ENCODE peak calls at places on chromosomes 11 and 22, in seven cellular contexts. One of them, this sample, is unnamed.

GRCh38 chr22:19887251-19887985 is 32.7 kb upstream of the GNB1L start:
- DNase-seq in pancreas: no peak
- DNase-seq in iPS DF 6.9: no peak
- DNase-seq in PC-9: no peak
- DNase-seq in endodermal cell: peak; percentile 35
- DNase-seq in left lung: peak; percentile 79
- DNase-seq in naive thymus-derived CD4-positive, alpha-beta T cell: no peak
- DNase-seq in this sample: no peak

GRCh38 chr11:76369406-76369805 is 11.5 kb downstream of the THAP12 start:
- DNase-seq in iPS DF 6.9: no peak
- DNase-seq in pancreas: no peak
- DNase-seq in left lung: no peak
- DNase-seq in endodermal cell: no peak
- DNase-seq in PC-9: no peak
- DNase-seq in naive thymus-derived CD4-positive, alpha-beta T cell: no peak
- DNase-seq in this sample: no peak

GRCh38 chr11:46850829-46851380 is 4.8 kb upstream of the CKAP5 start:
- DNase-seq in left lung: no peak
- DNase-seq in endodermal cell: peak; percentile 86
- DNase-seq in pancreas: no peak
- DNase-seq in PC-9: no peak
- DNase-seq in iPS DF 6.9: no peak
- DNase-seq in naive thymus-derived CD4-positive, alpha-beta T cell: no peak
- DNase-seq in this sample: no peak

GRCh38 chr11:72239849-72240460 is 4.0 kb downstream of the PHOX2A start:
- DNase-seq in endodermal cell: peak; percentile 74
- DNase-seq in naive thymus-derived CD4-positive, alpha-beta T cell: no peak
- DNase-seq in left lung: peak; percentile 89
- DNase-seq in pancreas: peak; percentile 78
- DNase-seq in PC-9: no peak
- DNase-seq in iPS DF 6.9: no peak
- DNase-seq in this sample: no peak

GRCh38 chr11:503179-503981 is 3.7 kb downstream of the RNH1 start:
- DNase-seq in iPS DF 6.9: no peak
- DNase-seq in naive thymus-derived CD4-positive, alpha-beta T cell: no peak
- DNase-seq in pancreas: no peak
- DNase-seq in left lung: peak; percentile 88
- DNase-seq in PC-9: no peak
- DNase-seq in endodermal cell: peak; percentile 32
- DNase-seq in this sample: no peak

GRCh38 chr11:26698224-26698623 is 23.6 kb downstream of the SLC5A12 start:
- DNase-seq in left lung: no peak
- DNase-seq in pancreas: no peak
- DNase-seq in endodermal cell: no peak
- DNase-seq in iPS DF 6.9: no peak
- DNase-seq in PC-9: no peak
- DNase-seq in naive thymus-derived CD4-positive, alpha-beta T cell: no peak
- DNase-seq in this sample: no peak

GRCh38 chr11:9656864-9657263 is 7.0 kb upstream of the SWAP70 start:
- DNase-seq in naive thymus-derived CD4-positive, alpha-beta T cell: no peak
- DNase-seq in pancreas: no peak
- DNase-seq in left lung: no peak
- DNase-seq in iPS DF 6.9: no peak
- DNase-seq in endodermal cell: peak; percentile 13
- DNase-seq in PC-9: no peak
- DNase-seq in this sample: no peak

GRCh38 chr22:36411589-36412258 is 24.0 kb upstream of the MYH9 start:
- DNase-seq in naive thymus-derived CD4-positive, alpha-beta T cell: peak; percentile 11
- DNase-seq in pancreas: peak; percentile 73
- DNase-seq in endodermal cell: no peak
- DNase-seq in PC-9: peak; percentile 32
- DNase-seq in iPS DF 6.9: no peak
- DNase-seq in left lung: no peak
- DNase-seq in this sample: no peak

GRCh38 chr11:57778318-57779037 is 16.9 kb downstream of the CTNND1 start:
- DNase-seq in naive thymus-derived CD4-positive, alpha-beta T cell: no peak
- DNase-seq in iPS DF 6.9: no peak
- DNase-seq in left lung: no peak
- DNase-seq in PC-9: peak; percentile 99
- DNase-seq in pancreas: peak; percentile 81
- DNase-seq in endodermal cell: peak; percentile 94
- DNase-seq in this sample: no peak

GRCh38 chr11:68408512-68408911 is 52.0 kb upstream of the PPP6R3 start:
- DNase-seq in iPS DF 6.9: no peak
- DNase-seq in PC-9: no peak
- DNase-seq in naive thymus-derived CD4-positive, alpha-beta T cell: no peak
- DNase-seq in endodermal cell: no peak
- DNase-seq in left lung: no peak
- DNase-seq in pancreas: no peak
- DNase-seq in this sample: no peak

GRCh38 chr11:35516361-35516760 is 9.1 kb downstream of the PAMR1 start:
- DNase-seq in naive thymus-derived CD4-positive, alpha-beta T cell: no peak
- DNase-seq in pancreas: no peak
- DNase-seq in iPS DF 6.9: no peak
- DNase-seq in endodermal cell: no peak
- DNase-seq in left lung: no peak
- DNase-seq in PC-9: peak; percentile 22
- DNase-seq in this sample: no peak

GRCh38 chr22:23192133-23192532 is 11.8 kb downstream of the BCR start:
- DNase-seq in naive thymus-derived CD4-positive, alpha-beta T cell: no peak
- DNase-seq in PC-9: peak; percentile 77
- DNase-seq in pancreas: no peak
- DNase-seq in endodermal cell: peak; percentile 70
- DNase-seq in iPS DF 6.9: no peak
- DNase-seq in left lung: no peak
- DNase-seq in this sample: no peak

GRCh38 chr22:40525250-40525884 is 111.2 kb downstream of the MRTFA start:
- DNase-seq in iPS DF 6.9: no peak
- DNase-seq in pancreas: peak; percentile 69
- DNase-seq in naive thymus-derived CD4-positive, alpha-beta T cell: peak; percentile 80
- DNase-seq in endodermal cell: peak; percentile 77
- DNase-seq in left lung: no peak
- DNase-seq in PC-9: no peak
- DNase-seq in this sample: peak; percentile 71

GRCh38 chr22:45887202-45888131 is 89.5 kb downstream of the WNT7B start:
- DNase-seq in naive thymus-derived CD4-positive, alpha-beta T cell: no peak
- DNase-seq in endodermal cell: peak; percentile 41
- DNase-seq in iPS DF 6.9: no peak
- DNase-seq in PC-9: peak; percentile 90
- DNase-seq in pancreas: peak; percentile 74
- DNase-seq in left lung: peak; percentile 82
- DNase-seq in this sample: peak; percentile 7

GRCh38 chr11:60915250-60915914 is 1.4 kb downstream of the TMEM109 start:
- DNase-seq in endodermal cell: peak; percentile 88
- DNase-seq in iPS DF 6.9: no peak
- DNase-seq in pancreas: peak; percentile 78
- DNase-seq in naive thymus-derived CD4-positive, alpha-beta T cell: peak; percentile 45
- DNase-seq in left lung: peak; percentile 85
- DNase-seq in PC-9: peak; percentile 92
- DNase-seq in this sample: peak; percentile 49

GRCh38 chr11:27873664-27874063 is 173.4 kb upstream of the BDNF start:
- DNase-seq in PC-9: peak; percentile 42
- DNase-seq in left lung: no peak
- DNase-seq in naive thymus-derived CD4-positive, alpha-beta T cell: no peak
- DNase-seq in iPS DF 6.9: no peak
- DNase-seq in endodermal cell: no peak
- DNase-seq in pancreas: no peak
- DNase-seq in this sample: no peak

GRCh38 chr11:2524446-2525165 is 79.8 kb downstream of the KCNQ1 start:
- DNase-seq in iPS DF 6.9: no peak
- DNase-seq in pancreas: peak; percentile 48
- DNase-seq in left lung: peak; percentile 53
- DNase-seq in endodermal cell: peak; percentile 34
- DNase-seq in PC-9: no peak
- DNase-seq in naive thymus-derived CD4-positive, alpha-beta T cell: no peak
- DNase-seq in this sample: peak; percentile 4

DNA sequence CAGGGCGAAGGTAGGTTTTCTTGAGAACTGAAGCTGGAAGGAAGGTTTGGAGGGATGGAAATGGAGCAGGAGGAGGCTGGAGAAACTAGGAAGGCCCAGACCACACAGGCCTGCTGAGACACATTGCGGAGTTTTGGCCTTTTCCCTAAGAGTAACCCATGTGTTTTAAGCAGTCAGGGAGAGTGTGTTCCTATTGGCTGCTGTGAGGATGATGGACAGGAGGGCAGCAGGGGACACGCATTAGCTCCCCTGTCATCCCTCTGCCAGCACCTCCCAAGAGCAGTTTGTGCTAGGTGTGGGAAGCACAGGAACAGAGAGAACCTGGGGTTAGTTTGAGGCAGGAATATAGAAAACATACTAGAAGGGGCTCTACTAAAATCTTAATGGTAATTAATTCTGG is 842.1 kb downstream of the TBC1D22A start:
- DNase-seq in endodermal cell: peak; percentile 38
- DNase-seq in pancreas: no peak
- DNase-seq in naive thymus-derived CD4-positive, alpha-beta T cell: no peak
- DNase-seq in iPS DF 6.9: no peak
- DNase-seq in left lung: no peak
- DNase-seq in PC-9: no peak
- DNase-seq in this sample: no peak
- H3K9me3 ChIP-seq in endodermal cell: peaks cover 15% of the 10 kb centered on the region
- H3K9me3 ChIP-seq in pancreas: no peaks in the 10 kb centered on the region
- H3K9me3 ChIP-seq in naive thymus-derived CD4-positive, alpha-beta T cell: no peaks in the 10 kb centered on the region
- H3K9me3 ChIP-seq in iPS DF 6.9: peaks cover 38% of the 10 kb centered on the region
- H3K9me3 ChIP-seq in left lung: no peaks in the 10 kb centered on the region
- H3K9me3 ChIP-seq in PC-9: no peaks in the 10 kb centered on the region
- H3K9me3 ChIP-seq in this sample: no peaks in the 10 kb centered on the region

GRCh38 chr22:49671331-49672012 is 156.2 kb downstream of the BRD1 start:
- DNase-seq in iPS DF 6.9: no peak
- DNase-seq in PC-9: no peak
- DNase-seq in pancreas: no peak
- DNase-seq in left lung: no peak
- DNase-seq in endodermal cell: peak; percentile 44
- DNase-seq in naive thymus-derived CD4-positive, alpha-beta T cell: no peak
- DNase-seq in this sample: no peak

GRCh38 chr22:49666146-49666809 is 161.4 kb downstream of the BRD1 start:
- DNase-seq in iPS DF 6.9: no peak
- DNase-seq in left lung: no peak
- DNase-seq in PC-9: no peak
- DNase-seq in naive thymus-derived CD4-positive, alpha-beta T cell: no peak
- DNase-seq in pancreas: peak; percentile 24
- DNase-seq in endodermal cell: peak; percentile 34
- DNase-seq in this sample: no peak

GRCh38 chr22:49670610-49671330 is 156.9 kb downstream of the BRD1 start:
- DNase-seq in PC-9: no peak
- DNase-seq in left lung: no peak
- DNase-seq in pancreas: peak; percentile 61
- DNase-seq in iPS DF 6.9: no peak
- DNase-seq in endodermal cell: peak; percentile 79
- DNase-seq in naive thymus-derived CD4-positive, alpha-beta T cell: peak; percentile 23
- DNase-seq in this sample: no peak

GRCh38 chr22:49667236-49667635 is 160.4 kb downstream of the BRD1 start:
- DNase-seq in pancreas: no peak
- DNase-seq in naive thymus-derived CD4-positive, alpha-beta T cell: peak; percentile 14
- DNase-seq in left lung: no peak
- DNase-seq in PC-9: no peak
- DNase-seq in iPS DF 6.9: no peak
- DNase-seq in endodermal cell: peak; percentile 26
- DNase-seq in this sample: no peak

DNA sequence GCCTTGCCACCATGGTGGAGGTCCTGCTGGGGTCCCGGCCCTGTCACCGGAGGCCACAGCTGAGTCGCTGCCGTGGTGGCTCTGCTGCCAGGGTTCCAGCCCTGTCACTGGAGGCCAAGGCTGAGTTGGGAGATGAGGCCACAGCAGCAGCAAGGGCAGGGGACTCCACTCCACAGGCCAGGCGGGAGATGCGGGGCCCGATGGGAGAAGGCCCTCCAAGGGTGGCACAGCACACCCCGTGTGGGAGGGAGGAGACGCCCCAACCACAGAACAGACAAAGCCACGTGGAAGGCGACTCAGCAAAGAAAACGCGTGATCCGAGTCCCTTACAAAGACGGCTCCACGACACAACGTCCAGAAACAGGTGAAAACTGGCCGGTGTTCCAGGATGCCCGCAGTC is 159.3 kb downstream of the BRD1 start:
- DNase-seq in iPS DF 6.9: no peak
- DNase-seq in endodermal cell: peak; percentile 26
- DNase-seq in PC-9: no peak
- DNase-seq in left lung: no peak
- DNase-seq in pancreas: no peak
- DNase-seq in naive thymus-derived CD4-positive, alpha-beta T cell: no peak
- DNase-seq in this sample: no peak
- H3K9me3 ChIP-seq in iPS DF 6.9: peaks cover 18% of the 10 kb centered on the region
- H3K9me3 ChIP-seq in endodermal cell: peaks cover 9% of the 10 kb centered on the region
- H3K9me3 ChIP-seq in PC-9: no peaks in the 10 kb centered on the region
- H3K9me3 ChIP-seq in left lung: no peaks in the 10 kb centered on the region
- H3K9me3 ChIP-seq in pancreas: no peaks in the 10 kb centered on the region
- H3K9me3 ChIP-seq in naive thymus-derived CD4-positive, alpha-beta T cell: no peaks in the 10 kb centered on the region
- H3K9me3 ChIP-seq in this sample: no peaks in the 10 kb centered on the region

GRCh38 chr11:8375932-8376331 is 112.3 kb upstream of the LMO1 start:
- DNase-seq in iPS DF 6.9: no peak
- DNase-seq in PC-9: no peak
- DNase-seq in left lung: no peak
- DNase-seq in naive thymus-derived CD4-positive, alpha-beta T cell: no peak
- DNase-seq in endodermal cell: peak; percentile 51
- DNase-seq in pancreas: peak; percentile 21
- DNase-seq in this sample: no peak
- H3K9me3 ChIP-seq in iPS DF 6.9: no peaks in the 10 kb centered on the region
- H3K9me3 ChIP-seq in PC-9: no peaks in the 10 kb centered on the region
- H3K9me3 ChIP-seq in left lung: no peaks in the 10 kb centered on the region
- H3K9me3 ChIP-seq in naive thymus-derived CD4-positive, alpha-beta T cell: no peaks in the 10 kb centered on the region
- H3K9me3 ChIP-seq in endodermal cell: no peaks in the 10 kb centered on the region
- H3K9me3 ChIP-seq in pancreas: no peaks in the 10 kb centered on the region
- H3K9me3 ChIP-seq in this sample: no peaks in the 10 kb centered on the region

DNA sequence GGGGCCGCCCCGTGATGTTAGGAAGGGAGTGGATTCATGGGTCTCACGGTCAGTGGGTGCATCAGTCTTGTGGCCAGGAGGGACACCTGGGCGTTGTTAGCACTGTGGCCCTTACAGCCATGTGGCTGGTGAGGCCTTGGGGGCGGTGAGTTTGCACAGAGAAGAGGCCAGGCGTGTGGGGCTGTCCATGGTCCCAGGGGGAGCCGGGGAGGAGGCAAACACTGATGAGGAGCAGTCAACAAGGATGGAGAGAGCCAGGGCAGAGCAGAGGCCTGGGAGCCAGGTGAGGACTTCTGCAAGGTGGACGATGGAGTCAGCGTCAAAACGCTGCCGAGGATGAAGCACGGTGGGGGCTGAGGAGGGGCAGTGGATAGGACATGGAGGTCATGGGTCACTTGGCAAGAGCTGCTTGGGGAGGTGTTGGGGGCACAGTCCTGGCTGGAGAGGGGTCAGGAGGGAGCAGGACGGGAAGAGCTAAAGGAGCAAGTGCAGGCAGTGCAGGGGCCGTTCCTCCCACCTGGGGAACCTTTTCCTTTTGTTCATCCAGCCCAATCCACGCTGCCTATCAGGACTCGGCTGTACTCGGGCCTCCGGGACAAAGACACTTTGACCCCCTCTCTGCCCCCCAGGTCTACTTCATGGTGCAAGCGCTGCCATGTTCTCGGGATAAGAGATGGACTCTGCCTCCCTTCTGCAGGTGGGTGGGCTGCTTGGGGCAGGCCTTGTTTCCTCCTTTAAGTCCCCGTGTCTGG is 801.1 kb downstream of the TBC1D22A start:
- DNase-seq in PC-9: no peak
- DNase-seq in naive thymus-derived CD4-positive, alpha-beta T cell: no peak
- DNase-seq in iPS DF 6.9: no peak
- DNase-seq in left lung: no peak
- DNase-seq in pancreas: no peak
- DNase-seq in endodermal cell: no peak
- DNase-seq in this sample: no peak
- H3K9me3 ChIP-seq in PC-9: peaks cover 2% of the 10 kb centered on the region
- H3K9me3 ChIP-seq in naive thymus-derived CD4-positive, alpha-beta T cell: no peaks in the 10 kb centered on the region
- H3K9me3 ChIP-seq in iPS DF 6.9: peaks cover 33% of the 10 kb centered on the region
- H3K9me3 ChIP-seq in left lung: no peaks in the 10 kb centered on the region
- H3K9me3 ChIP-seq in pancreas: no peaks in the 10 kb centered on the region
- H3K9me3 ChIP-seq in endodermal cell: peaks cover 24% of the 10 kb centered on the region
- H3K9me3 ChIP-seq in this sample: no peaks in the 10 kb centered on the region